ENCODE peak calls at places on chromosomes 12 and 14, in five cellular contexts. E is heart right ventricle; I is activated CD8-positive, alpha-beta T cell treated with anti-CD3 and anti-CD28 coated beads for 36 hours; H is A549; K is psoas muscle. F is an unnamed sample.

GRCh38 chr14:93015039-93015438 is 92.1 kb downstream of the CHGA start:
- DNase-seq in E (no peak), I (no peak), H (no peak), K (no peak), F (no peak)

GRCh38 chr14:102749393-102749792 is 27.9 kb upstream of the TRAF3 start:
- DNase-seq in E (no peak), I (no peak), H (no peak), K (no peak), F (no peak)

GRCh38 chr12:74339211-74339610 is 198.4 kb upstream of the ATXN7L3B start:
- DNase-seq in E (no peak), I (no peak), H (no peak), K (no peak), F (no peak)

GRCh38 chr12:124392271-124392990 is 97.5 kb downstream of the RFLNA start:
- DNase-seq in E (no peak), I (peak), H (peak), K (peak), F (no peak)

GRCh38 chr12:27711312-27711682 is 665 bp downstream of the MRPS35 start:
- DNase-seq in E (no peak), I (peak), H (peak), K (no peak), F (no peak)

GRCh38 chr12:93950321-93950720 is 198.1 kb upstream of the PLXNC1 start:
- DNase-seq in E (no peak), I (no peak), H (no peak), K (no peak), F (no peak)

GRCh38 chr12:81209001-81209400 is 131.1 kb downstream of the ACSS3 start:
- DNase-seq in E (no peak), I (no peak), H (no peak), K (no peak), F (no peak)

GRCh38 chr14:100146548-100147091 is 12.8 kb downstream of the DEGS2 start:
- DNase-seq in E (no peak), I (peak), H (no peak), K (no peak), F (no peak)

GRCh38 chr12:5166976-5167375 is 123.3 kb downstream of the KCNA5 start:
- DNase-seq in E (no peak), I (no peak), H (no peak), K (no peak), F (no peak)

GRCh38 chr14:47675489-47676300 is at the start of gene MDGA2:
- DNase-seq in E (no peak), I (peak), H (peak), K (no peak), F (no peak)

GRCh38 chr12:90004319-90005074 is 295.9 kb upstream of the ATP2B1 start:
- DNase-seq in E (no peak), I (no peak), H (no peak), K (no peak), F (no peak)

GRCh38 chr14:64703393-64704144 is 655 bp upstream of the PLEKHG3 start:
- DNase-seq in E (no peak), I (no peak), H (no peak), K (no peak), F (no peak)

GRCh38 chr14:61894452-61895077 is 132.3 kb downstream of the SNAPC1 start:
- DNase-seq in E (peak), I (peak), H (peak), K (peak), F (peak)

GRCh38 chr12:57135939-57136338 is 7.7 kb downstream of the LRP1 start:
- DNase-seq in E (peak), I (no peak), H (no peak), K (peak), F (no peak)

GRCh38 chr12:54009171-54010052 is 627 bp downstream of the HOXC8 start:
- DNase-seq in E (no peak), I (peak), H (peak), K (no peak), F (no peak)

GRCh38 chr12:11553871-11554533 is 95.5 kb upstream of the ETV6 start:
- DNase-seq in E (no peak), I (peak), H (peak), K (no peak), F (peak)

GRCh38 chr12:23204933-23205778 is 580.2 kb downstream of the ETNK1 start:
- DNase-seq in E (no peak), I (peak), H (peak), K (no peak), F (no peak)

GRCh38 chr14:34619399-34619920 is 10.5 kb downstream of the SNX6 start:
- DNase-seq in E (no peak), I (no peak), H (no peak), K (no peak), F (no peak)

GRCh38 chr14:81164167-81164774 is 56.5 kb downstream of the GTF2A1 start:
- DNase-seq in E (no peak), I (peak), H (peak), K (peak), F (peak)

GRCh38 chr14:55446127-55446736 is 5.8 kb upstream of the TBPL2 start:
- DNase-seq in E (no peak), I (peak), H (peak), K (no peak), F (peak)

GRCh38 chr14:28381656-28382055 is 384.9 kb upstream of the FOXG1 start:
- DNase-seq in E (no peak), I (no peak), H (peak), K (no peak), F (no peak)

GRCh38 chr12:124506145-124506831 is 61.1 kb downstream of the NCOR2 start:
- DNase-seq in E (peak), I (no peak), H (no peak), K (peak), F (no peak)

GRCh38 chr12:28443337-28443736 is 253.1 kb downstream of the CCDC91 start:
- DNase-seq in E (no peak), I (no peak), H (no peak), K (no peak), F (no peak)

GRCh38 chr12:109606261-109607028 is 32.9 kb downstream of the MVK start:
- DNase-seq in E (peak), I (no peak), H (no peak), K (no peak), F (peak)

GRCh38 chr12:68259318-68259940 is 6.0 kb upstream of the IL22 start:
- DNase-seq in E (no peak), I (peak), H (no peak), K (no peak), F (no peak)

GRCh38 chr12:26732010-26732908 is 100.7 kb downstream of the ITPR2 start:
- DNase-seq in E (no peak), I (no peak), H (no peak), K (no peak), F (no peak)

GRCh38 chr12:12926571-12927071 is 25.3 kb downstream of the GPRC5D start:
- DNase-seq in E (no peak), I (no peak), H (peak), K (no peak), F (no peak)

GRCh38 chr12:47954467-47955045 is 8.8 kb upstream of the TMEM106C start:
- DNase-seq in E (no peak), I (no peak), H (no peak), K (no peak), F (no peak)

GRCh38 chr12:114347861-114348260 is 58.1 kb downstream of the TBX5 start:
- DNase-seq in E (no peak), I (no peak), H (no peak), K (no peak), F (no peak)

GRCh38 chr12:18863769-18864500 is 126.0 kb downstream of the CAPZA3 start:
- DNase-seq in E (no peak), I (no peak), H (no peak), K (no peak), F (no peak)

GRCh38 chr12:111429760-111430417 is 24.2 kb downstream of the SH2B3 start:
- DNase-seq in E (no peak), I (peak), H (no peak), K (no peak), F (no peak)

GRCh38 chr14:24310666-24311604 is at the start of gene LTB4R:
- DNase-seq in E (peak), I (peak), H (no peak), K (peak), F (no peak)

GRCh38 chr12:49741882-49742620 is 694 bp downstream of the TMBIM6 start:
- DNase-seq in E (peak), I (peak), H (peak), K (peak), F (no peak)

GRCh38 chr12:90921536-90921935 is 33.4 kb downstream of the CCER1 start:
- DNase-seq in E (no peak), I (no peak), H (no peak), K (no peak), F (no peak)

GRCh38 chr12:14258468-14258947 is 107.0 kb upstream of the ATF7IP start:
- DNase-seq in E (no peak), I (no peak), H (no peak), K (peak), F (no peak)

GRCh38 chr12:6567112-6567680 is 895 bp downstream of the NOP2 start:
- DNase-seq in E (no peak), I (no peak), H (no peak), K (no peak), F (no peak)

GRCh38 chr14:79357307-79357706 is 854.0 kb downstream of the DIO2 start:
- DNase-seq in E (no peak), I (no peak), H (no peak), K (no peak), F (no peak)

GRCh38 chr14:79352026-79352425 is 859.3 kb downstream of the DIO2 start:
- DNase-seq in E (no peak), I (no peak), H (no peak), K (no peak), F (no peak)

GRCh38 chr14:79354336-79354735 is 857.0 kb downstream of the DIO2 start:
- DNase-seq in E (no peak), I (no peak), H (no peak), K (no peak), F (no peak)

DNA sequence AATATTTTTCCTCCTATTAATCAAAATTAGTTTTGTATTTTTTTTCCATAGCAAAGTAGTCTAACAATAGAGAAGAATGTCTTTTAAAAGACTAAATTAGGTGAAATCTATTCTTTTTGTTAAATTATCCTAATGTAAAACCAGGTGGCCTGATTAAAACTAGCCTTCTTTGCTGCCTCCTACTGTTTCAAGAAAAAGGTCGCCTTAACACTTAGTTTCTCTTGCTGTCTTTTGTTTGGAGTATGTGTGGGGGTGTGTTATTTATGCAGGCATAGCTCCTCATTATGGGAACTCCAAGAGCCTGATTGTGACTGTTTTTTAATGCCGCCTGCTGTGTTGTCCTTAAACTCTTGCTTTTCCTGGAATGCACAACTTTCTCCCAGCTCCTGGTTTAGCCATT is 855.3 kb downstream of the DIO2 start:
- DNase-seq in E (no peak), I (no peak), H (no peak), K (no peak), F (no peak)
- TF ChIP-seq CTCF in E (no peak), I (no peak), H (no peak), K (no peak), F (no peak)

GRCh38 chr12:121799175-121799841 is 4.5 kb upstream of the SETD1B start:
- DNase-seq in E (peak), I (peak), H (peak), K (peak), F (no peak)

GRCh38 chr12:121797937-121798801 is 4.7 kb upstream of the RHOF start:
- DNase-seq in E (peak), I (no peak), H (peak), K (peak), F (no peak)

GRCh38 chr12:121795029-121795977 is 1.8 kb upstream of the RHOF start:
- DNase-seq in E (peak), I (peak), H (peak), K (peak), F (peak)

GRCh38 chr12:121798807-121799174 is 5.0 kb upstream of the SETD1B start:
- DNase-seq in E (no peak), I (no peak), H (no peak), K (peak), F (no peak)

DNA sequence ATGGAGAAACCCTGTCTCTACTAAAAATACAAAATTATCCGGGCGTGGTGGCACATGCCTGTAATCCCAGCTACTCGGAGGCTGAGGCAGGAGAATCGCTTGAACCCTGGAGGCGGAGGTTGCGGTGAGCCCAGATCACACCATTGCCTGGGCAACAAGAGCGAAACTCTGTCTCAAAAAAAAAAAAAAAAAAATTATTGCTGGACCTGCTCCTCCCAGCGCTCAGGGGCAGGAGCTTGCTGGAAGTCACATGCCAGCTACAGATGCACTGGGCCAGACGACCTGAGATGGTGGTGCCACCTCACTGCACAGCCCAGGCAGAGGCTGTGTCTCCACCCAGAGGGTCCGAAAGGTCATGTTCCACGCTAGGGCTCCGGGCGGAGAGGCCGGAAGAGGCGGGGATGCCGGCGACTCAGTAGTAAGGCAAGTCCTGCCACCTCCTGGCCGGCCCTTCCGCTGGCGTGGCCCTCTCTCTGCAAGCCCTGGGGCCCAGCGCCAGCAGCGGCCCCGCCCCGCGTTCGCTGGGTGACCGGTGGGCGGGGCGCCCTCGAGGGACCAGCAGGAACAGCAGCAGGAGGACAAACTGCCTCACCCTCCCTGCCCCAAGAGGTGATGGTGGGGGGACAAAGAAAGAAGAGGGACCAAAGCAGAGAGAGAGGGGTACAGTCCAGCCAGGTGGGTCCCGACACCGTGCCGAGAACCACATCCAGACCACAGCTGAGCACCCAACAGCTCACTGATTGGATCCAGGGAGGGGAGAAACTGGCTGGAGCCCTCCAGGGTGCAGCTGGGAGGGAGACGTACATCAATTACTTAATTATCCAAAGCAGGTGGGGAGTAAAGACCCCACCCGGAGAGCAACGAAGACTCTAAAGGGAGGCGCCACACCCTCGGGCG is 3.6 kb upstream of the RHOF start:
- DNase-seq in E (peak), I (no peak), H (peak), K (peak), F (no peak)
- TF ChIP-seq CTCF in E (peak), I (no peak), H (peak), K (peak), F (no peak)

GRCh38 chr14:96039633-96040311 is 610 bp downstream of the C14orf132 start:
- DNase-seq in E (peak), I (peak), H (peak), K (peak), F (no peak)
- TF ChIP-seq CTCF in E (peak), I (peak), H (peak), K (no peak), F (peak)

DNA sequence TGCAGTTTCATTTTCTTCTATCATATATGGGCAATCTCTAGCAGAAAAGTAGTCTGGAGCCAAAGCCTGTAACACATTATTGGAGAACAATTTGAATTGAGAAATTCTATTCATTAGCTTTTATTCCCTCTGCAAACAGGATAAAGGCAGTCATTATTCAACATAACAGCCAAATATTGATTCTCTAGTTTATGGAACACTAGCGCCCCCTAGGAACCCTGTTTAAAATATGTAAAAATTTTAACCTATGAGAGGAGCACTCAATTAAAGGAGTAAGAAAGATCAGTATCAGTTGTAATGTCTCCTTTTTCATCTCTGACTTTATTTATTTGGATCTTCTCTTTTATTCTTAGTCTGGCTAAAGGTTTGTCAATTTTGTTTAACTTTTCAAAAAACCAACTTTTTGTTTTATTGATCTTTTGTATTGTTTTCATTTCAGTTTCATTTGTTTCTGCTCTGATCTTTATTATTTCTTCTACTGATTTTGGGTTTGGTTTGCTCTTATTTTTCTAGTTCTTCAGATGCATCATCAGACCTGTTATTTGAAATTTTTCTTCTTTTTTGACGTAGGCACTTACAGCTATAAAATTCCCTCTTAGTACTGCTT is 4.8 kb upstream of the LMNTD1 start:
- DNase-seq in E (no peak), I (peak), H (peak), K (no peak), F (no peak)
- TF ChIP-seq CTCF in E (peak), I (peak), H (peak), K (no peak), F (peak)

GRCh38 chr14:91484186-91484585 is 25.9 kb downstream of the PPP4R3A start:
- DNase-seq in E (no peak), I (peak), H (no peak), K (no peak), F (no peak)
- TF ChIP-seq CTCF in E (peak), I (peak), H (no peak), K (no peak), F (peak)

F was measured in D721Med.